ENCODE peak calls at places on chromosomes 5 and 9, in ten cellular contexts. J is lung, Z is A673, M is Calu3, X is epithelial cell of esophagus, F is B cell, T is pancreas, O is ovary, N is left lung, U is endothelial cell. A is an unnamed sample.

GRCh38 chr9:27880135-27880534 is 306.9 kb upstream of the C9orf72 start:
- DNase-seq in J (no peak), Z (no peak), M (no peak), X (no peak), F (no peak), T (no peak), O (no peak), N (no peak), U (no peak), A (no peak)

GRCh38 chr5:73039082-73039481 is 81.3 kb upstream of the TMEM171 start:
- DNase-seq in J (no peak), Z (peak; percentile 32), M (no peak), X (no peak), F (no peak), T (no peak), O (no peak), N (no peak), U (no peak), A (no peak)

GRCh38 chr5:131357739-131358561 is 94.1 kb downstream of the CDC42SE2 start:
- DNase-seq in J (no peak), Z (no peak), M (no peak), X (peak; percentile 30), F (no peak), T (no peak), O (no peak), N (no peak), U (no peak), A (no peak)

GRCh38 chr5:150860422-150860821 is 14.1 kb downstream of the IRGM start:
- DNase-seq in J (no peak), Z (no peak), M (no peak), X (no peak), F (no peak), T (no peak), O (no peak), N (no peak), U (no peak), A (peak; percentile 51)

GRCh38 chr5:123125953-123126352 is 36.9 kb downstream of the PRDM6 start:
- DNase-seq in J (no peak), Z (peak; percentile 53), M (no peak), X (peak; percentile 35), F (no peak), T (no peak), O (no peak), N (no peak), U (no peak), A (no peak)

GRCh38 chr5:19880859-19881436 is 107.1 kb downstream of the CDH18 start:
- DNase-seq in J (no peak), Z (peak; percentile 24), M (peak; percentile 4), X (no peak), F (no peak), T (no peak), O (no peak), N (no peak), U (no peak), A (no peak)

GRCh38 chr5:61815343-61815742 is 483.3 kb downstream of the ZSWIM6 start:
- DNase-seq in J (no peak), Z (no peak), M (no peak), X (no peak), F (no peak), T (no peak), O (no peak), N (no peak), U (no peak), A (no peak)

GRCh38 chr5:92890841-92891244 is 690.2 kb downstream of the NR2F1-AS1 start:
- DNase-seq in J (no peak), Z (peak; percentile 31), M (no peak), X (no peak), F (no peak), T (no peak), O (no peak), N (no peak), U (no peak), A (no peak)

GRCh38 chr9:23582836-23583235 is 243.2 kb downstream of the ELAVL2 start:
- DNase-seq in J (no peak), Z (no peak), M (no peak), X (peak; percentile 94), F (no peak), T (no peak), O (no peak), N (no peak), U (no peak), A (no peak)

GRCh38 chr5:141839015-141839513 is 39.1 kb downstream of the PCDH1 start:
- DNase-seq in J (no peak), Z (peak; percentile 56), M (no peak), X (no peak), F (no peak), T (no peak), O (no peak), N (no peak), U (no peak), A (no peak)

GRCh38 chr5:134070648-134070978 is 43.9 kb upstream of the TCF7 start:
- DNase-seq in J (no peak), Z (no peak), M (no peak), X (peak; percentile 59), F (no peak), T (no peak), O (no peak), N (no peak), U (no peak), A (no peak)

GRCh38 chr9:98823666-98824334 is 16.3 kb downstream of the GALNT12 start:
- DNase-seq in J (no peak), Z (no peak), M (no peak), X (peak; percentile 47), F (no peak), T (no peak), O (no peak), N (no peak), U (no peak), A (no peak)

GRCh38 chr9:30944233-30944585 is 1440.2 kb upstream of the ACO1 start:
- DNase-seq in J (no peak), Z (no peak), M (no peak), X (no peak), F (no peak), T (no peak), O (no peak), N (no peak), U (no peak), A (no peak)

GRCh38 chr9:22446950-22447606 is 454 bp downstream of the DMRTA1 start:
- DNase-seq in J (peak; percentile 57), Z (peak; percentile 60), M (peak; percentile 76), X (peak; percentile 85), F (no peak), T (peak; percentile 69), O (no peak), N (peak; percentile 59), U (peak; percentile 72), A (no peak)

GRCh38 chr9:70933318-70933717 is 188.1 kb downstream of the TRPM3 start:
- DNase-seq in J (no peak), Z (no peak), M (no peak), X (no peak), F (no peak), T (no peak), O (no peak), N (no peak), U (no peak), A (no peak)

GRCh38 chr5:176809544-176810083 is 745 bp upstream of the UNC5A start:
- DNase-seq in J (no peak), Z (peak; percentile 25), M (peak; percentile 37), X (no peak), F (no peak), T (no peak), O (no peak), N (no peak), U (no peak), A (no peak)
- TF ChIP-seq CTCF in J (no peak), Z (no peak), M (no peak), X (no peak), F (no peak), T (no peak), O (no peak), N (no peak), U (no peak), A (no peak)

GRCh38 chr9:108684288-108685025 is 171.3 kb downstream of the ACTL7B start:
- DNase-seq in J (no peak), Z (no peak), M (no peak), X (no peak), F (no peak), T (no peak), O (no peak), N (no peak), U (no peak), A (peak; percentile 19)

GRCh38 chr9:108680946-108681345 is 174.8 kb downstream of the ACTL7B start:
- DNase-seq in J (no peak), Z (no peak), M (no peak), X (no peak), F (no peak), T (no peak), O (no peak), N (no peak), U (no peak), A (peak; percentile 36)

GRCh38 chr9:108677776-108678175 is 178.0 kb downstream of the ACTL7B start:
- DNase-seq in J (no peak), Z (no peak), M (no peak), X (no peak), F (no peak), T (no peak), O (no peak), N (no peak), U (no peak), A (no peak)

GRCh38 chr9:108683245-108683644 is 172.5 kb downstream of the ACTL7B start:
- DNase-seq in J (no peak), Z (no peak), M (no peak), X (no peak), F (no peak), T (no peak), O (no peak), N (no peak), U (no peak), A (peak; percentile 42)

DNA sequence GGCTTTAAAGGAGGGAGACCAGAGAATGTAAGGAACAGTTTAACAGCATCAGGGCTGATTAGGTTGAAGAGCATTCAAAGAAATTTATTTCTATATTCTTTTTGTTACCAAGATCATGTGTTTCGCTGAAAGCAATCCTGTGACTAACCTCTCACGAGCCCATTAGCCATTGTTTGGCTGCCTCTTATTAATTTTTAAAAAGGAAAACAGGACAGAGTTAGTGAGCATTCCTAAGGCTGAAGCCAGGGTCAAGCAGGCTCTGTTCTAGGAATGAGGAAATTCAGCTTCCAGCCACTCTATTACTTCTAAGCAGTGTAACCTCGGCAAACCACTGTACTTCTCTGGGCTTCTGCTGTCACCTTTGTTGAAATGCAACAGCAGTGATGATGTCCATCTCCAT is 173.6 kb downstream of the ACTL7B start:
- DNase-seq in J (no peak), Z (no peak), M (peak; percentile 2), X (no peak), F (no peak), T (no peak), O (no peak), N (no peak), U (no peak), A (no peak)
- TF ChIP-seq CTCF in J (no peak), Z (no peak), M (no peak), X (no peak), F (no peak), T (no peak), O (no peak), N (no peak), U (no peak), A (no peak)

GRCh38 chr9:121075251-121076036 is 689 bp downstream of the CNTRL start:
- DNase-seq in J (no peak), Z (no peak), M (no peak), X (peak; percentile 26), F (no peak), T (no peak), O (no peak), N (no peak), U (no peak), A (no peak)
- TF ChIP-seq CTCF in J (no peak), Z (no peak), M (no peak), X (peak; percentile 17), F (no peak), T (no peak), O (no peak), N (no peak), U (no peak), A (peak; percentile 29)

GRCh38 chr9:80285325-80285724 is 713.6 kb downstream of the TLE4 start:
- DNase-seq in J (no peak), Z (peak; percentile 17), M (no peak), X (peak; percentile 28), F (no peak), T (no peak), O (no peak), N (no peak), U (no peak), A (no peak)
- TF ChIP-seq CTCF in J (no peak), Z (peak; percentile 54), M (no peak), X (peak; percentile 33), F (no peak), T (no peak), O (no peak), N (no peak), U (no peak), A (peak; percentile 59)